ENCODE peak calls at places on chromosomes 4 and X, in eight cellular contexts. M is PC-3, Y is HCT116, G is hepatocyte, O is MM.1S, F is HepG2, E is DND-41, N is fibroblast of lung. S is an unnamed sample.

GRCh38 chr4:25320374-25321172 is 8.0 kb downstream of the ZCCHC4 start:
- DNase-seq in F (no peak), G (no peak), O (no peak), M (peak; percentile 80), Y (no peak), N (peak; percentile 87), E (no peak), S (peak; percentile 89)

GRCh38 chrX:119417842-119418241 is 18.7 kb downstream of the SLC25A43 start:
- DNase-seq in O (peak; percentile 18), M (no peak), Y (no peak), E (no peak), F (peak; percentile 21), N (no peak), G (peak; percentile 21), S (no peak)

GRCh38 chr4:55762815-55763214 is 56.8 kb upstream of the EXOC1L start:
- DNase-seq in O (no peak), Y (no peak), F (no peak), M (no peak), N (peak; percentile 7), E (no peak), G (no peak), S (no peak)

GRCh38 chr4:96342790-96343455 is 503.0 kb downstream of the PDHA2 start:
- DNase-seq in O (no peak), N (no peak), G (no peak), Y (no peak), F (no peak), E (no peak), M (no peak), S (no peak)

GRCh38 chrX:100645106-100645505 is 1.1 kb downstream of the SRPX2 start:
- DNase-seq in M (peak; percentile 65), G (no peak), Y (no peak), N (peak; percentile 43), O (no peak), E (no peak), F (no peak), S (peak; percentile 55)

GRCh38 chr4:24793219-24794005 is 2.0 kb upstream of the SOD3 start:
- DNase-seq in M (peak; percentile 66), E (no peak), O (no peak), N (peak; percentile 20), Y (peak; percentile 8), G (no peak), F (peak; percentile 25), S (peak; percentile 43)

GRCh38 chr4:99633772-99634171 is 23.9 kb downstream of the C4orf54 start:
- DNase-seq in N (peak; percentile 39), M (no peak), O (no peak), Y (no peak), G (no peak), F (peak; percentile 3), E (no peak), S (no peak)

GRCh38 chr4:156654410-156654809 is 317.2 kb downstream of the PDGFC start:
- DNase-seq in M (peak; percentile 92), N (peak; percentile 85), Y (no peak), O (no peak), G (no peak), E (no peak), F (peak; percentile 66), S (no peak)

GRCh38 chrX:26822448-26822847 is 606.5 kb downstream of the MAGEB5 start:
- DNase-seq in G (no peak), Y (peak; percentile 0), E (no peak), F (no peak), O (no peak), M (no peak), N (no peak), S (no peak)

GRCh38 chr4:11428161-11428700 is 463 bp downstream of the HS3ST1 start:
- DNase-seq in G (no peak), F (no peak), O (peak; percentile 29), E (no peak), M (no peak), N (no peak), Y (no peak), S (no peak)

GRCh38 chr4:18020145-18020670 is 1.3 kb downstream of the LCORL start:
- DNase-seq in F (no peak), G (peak; percentile 8), O (peak; percentile 30), E (peak; percentile 29), M (peak; percentile 6), Y (no peak), N (peak; percentile 9), S (peak; percentile 45)

GRCh38 chr4:25223770-25224375 is 10.0 kb upstream of the PI4K2B start:
- DNase-seq in F (no peak), O (no peak), E (peak; percentile 63), G (no peak), M (peak; percentile 41), N (peak; percentile 38), Y (peak; percentile 57), S (peak; percentile 8)

GRCh38 chr4:10173754-10174749 is 57.5 kb upstream of the WDR1 start:
- DNase-seq in F (no peak), M (peak; percentile 17), G (peak; percentile 29), E (no peak), N (no peak), O (no peak), Y (no peak), S (no peak)

GRCh38 chr4:23333556-23333945 is 556.3 kb downstream of the PPARGC1A start:
- DNase-seq in F (no peak), O (no peak), Y (no peak), M (peak; percentile 49), E (no peak), G (no peak), N (peak; percentile 94), S (no peak)

DNA sequence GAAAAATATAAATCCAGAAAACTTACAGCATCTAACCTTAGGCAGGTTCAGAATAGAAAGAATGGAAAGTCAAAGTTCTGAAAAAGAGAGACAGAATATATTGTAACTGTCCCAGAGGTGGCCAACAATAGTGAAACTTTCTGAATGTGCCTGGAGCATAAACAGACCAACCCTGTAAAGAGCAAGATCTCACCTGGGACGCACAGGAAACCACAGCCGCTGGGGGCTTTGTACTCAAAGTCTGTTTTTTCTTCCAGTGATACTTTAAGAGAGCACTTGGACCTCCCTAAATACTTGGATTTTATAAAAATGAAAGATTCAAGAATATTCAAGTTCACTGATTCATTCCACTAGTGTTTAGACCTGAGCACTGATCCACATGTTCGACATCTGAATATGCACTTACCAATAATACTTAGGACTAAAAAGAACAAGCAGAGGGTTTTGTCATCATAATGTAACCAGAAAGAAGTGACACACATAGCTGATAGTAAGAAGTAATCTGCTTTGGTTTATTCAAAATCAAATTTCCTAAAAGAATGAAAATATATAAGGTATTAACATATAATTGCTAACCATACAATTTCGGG is 35.3 kb downstream of the ARAP2 start:
- DNase-seq in N (no peak), M (no peak), O (peak; percentile 80), E (peak; percentile 71), Y (no peak), G (no peak), F (no peak), S (no peak)
- H3K4me2 ChIP-seq in N (no peak overlapping the region), M (no peak overlapping the region), O (peak overlapping the region; percentile 8), E (peak overlapping the region; percentile 38), Y (no peak overlapping the region), G (no peak overlapping the region), F (no peak overlapping the region), S (no peak overlapping the region)

GRCh38 chr4:70564033-70564432 is 28.0 kb upstream of the AMBN start:
- DNase-seq in N (no peak), O (no peak), F (peak; percentile 75), G (peak; percentile 40), Y (no peak), M (no peak), E (no peak), S (no peak)

GRCh38 chr4:70556856-70557255 is 35.2 kb upstream of the AMBN start:
- DNase-seq in O (no peak), N (peak; percentile 31), G (no peak), Y (no peak), F (no peak), E (no peak), M (no peak), S (peak; percentile 5)

GRCh38 chr4:70559924-70560323 is 32.1 kb upstream of the AMBN start:
- DNase-seq in G (no peak), N (no peak), F (peak; percentile 84), E (no peak), M (no peak), Y (no peak), O (no peak), S (no peak)

GRCh38 chr4:70559216-70559830 is 32.7 kb upstream of the AMBN start:
- DNase-seq in E (peak; percentile 52), N (peak; percentile 31), M (peak; percentile 79), G (peak; percentile 64), O (peak; percentile 63), F (peak; percentile 67), Y (peak; percentile 35), S (peak; percentile 60)
- H2AFZ ChIP-seq in E (no peak overlapping the region), N (peak overlapping the region; percentile 59), M (peak overlapping the region; percentile 31), G (peak overlapping the region; percentile 9), O (no peak overlapping the region), F (no peak overlapping the region), Y (peak overlapping the region; percentile 43), S (peak overlapping the region; percentile 61)

GRCh38 chr4:7193040-7193958 is 961 bp downstream of the SORCS2 start:
- DNase-seq in M (peak; percentile 20), G (no peak), N (no peak), F (no peak), O (no peak), E (no peak), Y (no peak), S (peak; percentile 50)
- TF ChIP-seq EZH2 in M (no peak), G (peak; percentile 51), N (peak; percentile 94), F (peak; percentile 75), O (no peak), E (no peak), Y (no peak), S (peak; percentile 79)

GRCh38 chr4:138938371-138938699 is 77.2 kb upstream of the NOCT start:
- DNase-seq in G (peak; percentile 52), M (peak; percentile 55), F (peak; percentile 27), Y (peak; percentile 27), O (peak; percentile 42), E (no peak), N (peak; percentile 54), S (peak; percentile 63)
- H3K4me2 ChIP-seq in G (peak overlapping the region; percentile 67), M (peak overlapping the region; percentile 52), F (peak overlapping the region; percentile 21), Y (no peak overlapping the region), O (no peak overlapping the region), E (no peak overlapping the region), N (peak overlapping the region; percentile 45), S (peak overlapping the region; percentile 62)

GRCh38 chrX:49137492-49137891 is 14.0 kb upstream of the GPKOW start:
- DNase-seq in E (no peak), N (no peak), F (peak; percentile 70), G (no peak), M (no peak), Y (no peak), O (no peak), S (no peak)
- H2AFZ ChIP-seq in E (no peak overlapping the region), N (no peak overlapping the region), F (no peak overlapping the region), G (no peak overlapping the region), M (no peak overlapping the region), Y (no peak overlapping the region), O (no peak overlapping the region), S (no peak overlapping the region)

S was measured in GM23248.